ENCODE peak calls at places on chromosomes 11 and 22, in seven cellular contexts. One of them, this sample, is unnamed.

GRCh38 chr22:49521787-49522224 is 305.9 kb downstream of the BRD1 start:
- DNase-seq in IMR-90: no peak
- DNase-seq in uterus: no peak
- DNase-seq in kidney: peak; percentile 79
- DNase-seq in heart left ventricle: no peak
- DNase-seq in fibroblast of lung: no peak
- DNase-seq in pancreas: no peak
- DNase-seq in this sample: no peak

GRCh38 chr11:40203606-40204005 is 1255.8 kb downstream of the LRRC4C start:
- DNase-seq in IMR-90: no peak
- DNase-seq in uterus: no peak
- DNase-seq in kidney: no peak
- DNase-seq in heart left ventricle: no peak
- DNase-seq in fibroblast of lung: no peak
- DNase-seq in pancreas: no peak
- DNase-seq in this sample: no peak

GRCh38 chr22:48238966-48239365 is 1476.5 kb downstream of the TBC1D22A start:
- DNase-seq in IMR-90: no peak
- DNase-seq in uterus: no peak
- DNase-seq in kidney: no peak
- DNase-seq in heart left ventricle: no peak
- DNase-seq in fibroblast of lung: no peak
- DNase-seq in pancreas: no peak
- DNase-seq in this sample: no peak

GRCh38 chr11:77212314-77213007 is 84.4 kb downstream of the MYO7A start:
- DNase-seq in IMR-90: no peak
- DNase-seq in uterus: no peak
- DNase-seq in kidney: no peak
- DNase-seq in heart left ventricle: no peak
- DNase-seq in fibroblast of lung: no peak
- DNase-seq in pancreas: no peak
- DNase-seq in this sample: no peak

GRCh38 chr22:35517769-35518530 is 22.7 kb upstream of the RASD2 start:
- DNase-seq in IMR-90: no peak
- DNase-seq in uterus: no peak
- DNase-seq in kidney: no peak
- DNase-seq in heart left ventricle: no peak
- DNase-seq in fibroblast of lung: no peak
- DNase-seq in pancreas: no peak
- DNase-seq in this sample: no peak

GRCh38 chr11:35343033-35343598 is 76.2 kb downstream of the SLC1A2 start:
- DNase-seq in IMR-90: no peak
- DNase-seq in uterus: no peak
- DNase-seq in kidney: no peak
- DNase-seq in heart left ventricle: no peak
- DNase-seq in fibroblast of lung: no peak
- DNase-seq in pancreas: no peak
- DNase-seq in this sample: no peak

GRCh38 chr11:61589961-61590360 is 9.1 kb upstream of the SYT7 start:
- DNase-seq in IMR-90: no peak
- DNase-seq in uterus: no peak
- DNase-seq in kidney: no peak
- DNase-seq in heart left ventricle: no peak
- DNase-seq in fibroblast of lung: no peak
- DNase-seq in pancreas: no peak
- DNase-seq in this sample: no peak

GRCh38 chr22:38132794-38133193 is 22.3 kb upstream of the BAIAP2L2 start:
- DNase-seq in IMR-90: no peak
- DNase-seq in uterus: no peak
- DNase-seq in kidney: peak; percentile 67
- DNase-seq in heart left ventricle: no peak
- DNase-seq in fibroblast of lung: no peak
- DNase-seq in pancreas: no peak
- DNase-seq in this sample: no peak

GRCh38 chr11:133945087-133945974 is 11.4 kb downstream of the IGSF9B start:
- DNase-seq in IMR-90: peak; percentile 14
- DNase-seq in uterus: peak; percentile 72
- DNase-seq in kidney: peak; percentile 72
- DNase-seq in heart left ventricle: peak; percentile 74
- DNase-seq in fibroblast of lung: no peak
- DNase-seq in pancreas: no peak
- DNase-seq in this sample: no peak

GRCh38 chr22:23222033-23222840 is 41.9 kb downstream of the BCR start:
- DNase-seq in IMR-90: no peak
- DNase-seq in uterus: no peak
- DNase-seq in kidney: peak; percentile 15
- DNase-seq in heart left ventricle: no peak
- DNase-seq in fibroblast of lung: no peak
- DNase-seq in pancreas: no peak
- DNase-seq in this sample: no peak

GRCh38 chr11:91173701-91174100 is 950.9 kb upstream of the CHORDC1 start:
- DNase-seq in IMR-90: peak; percentile 28
- DNase-seq in uterus: no peak
- DNase-seq in kidney: no peak
- DNase-seq in heart left ventricle: no peak
- DNase-seq in fibroblast of lung: peak; percentile 65
- DNase-seq in pancreas: no peak
- DNase-seq in this sample: no peak

GRCh38 chr11:554824-555499 is 5.6 kb downstream of the LMNTD2 start:
- DNase-seq in IMR-90: no peak
- DNase-seq in uterus: peak; percentile 52
- DNase-seq in kidney: peak; percentile 92
- DNase-seq in heart left ventricle: peak; percentile 59
- DNase-seq in fibroblast of lung: peak; percentile 23
- DNase-seq in pancreas: peak; percentile 79
- DNase-seq in this sample: no peak

GRCh38 chr11:127627629-127628462 is 627.3 kb upstream of the KIRREL3 start:
- DNase-seq in IMR-90: peak; percentile 4
- DNase-seq in uterus: no peak
- DNase-seq in kidney: peak; percentile 74
- DNase-seq in heart left ventricle: no peak
- DNase-seq in fibroblast of lung: no peak
- DNase-seq in pancreas: peak; percentile 66
- DNase-seq in this sample: peak; percentile 47

GRCh38 chr11:119538748-119539147 is 115.8 kb upstream of the THY1 start:
- DNase-seq in IMR-90: no peak
- DNase-seq in uterus: no peak
- DNase-seq in kidney: no peak
- DNase-seq in heart left ventricle: no peak
- DNase-seq in fibroblast of lung: no peak
- DNase-seq in pancreas: no peak
- DNase-seq in this sample: peak; percentile 12

GRCh38 chr11:102139081-102139498 is 28.8 kb downstream of the YAP1 start:
- DNase-seq in IMR-90: peak; percentile 93
- DNase-seq in uterus: peak; percentile 33
- DNase-seq in kidney: no peak
- DNase-seq in heart left ventricle: peak; percentile 25
- DNase-seq in fibroblast of lung: peak; percentile 95
- DNase-seq in pancreas: no peak
- DNase-seq in this sample: no peak

GRCh38 chr11:94034207-94034606 is 13.1 kb downstream of the HEPHL1 start:
- DNase-seq in IMR-90: no peak
- DNase-seq in uterus: no peak
- DNase-seq in kidney: no peak
- DNase-seq in heart left ventricle: no peak
- DNase-seq in fibroblast of lung: no peak
- DNase-seq in pancreas: no peak
- DNase-seq in this sample: no peak

GRCh38 chr11:61378713-61379313 is 13.6 kb upstream of the TMEM216 start:
- DNase-seq in IMR-90: peak; percentile 97
- DNase-seq in uterus: peak; percentile 57
- DNase-seq in kidney: no peak
- DNase-seq in heart left ventricle: no peak
- DNase-seq in fibroblast of lung: peak; percentile 98
- DNase-seq in pancreas: no peak
- DNase-seq in this sample: no peak

GRCh38 chr11:98455500-98456186 is 565.1 kb upstream of the CNTN5 start:
- DNase-seq in IMR-90: no peak
- DNase-seq in uterus: no peak
- DNase-seq in kidney: no peak
- DNase-seq in heart left ventricle: no peak
- DNase-seq in fibroblast of lung: no peak
- DNase-seq in pancreas: no peak
- DNase-seq in this sample: no peak

GRCh38 chr22:39287076-39287743 is 32.2 kb downstream of the RPL3 start:
- DNase-seq in IMR-90: no peak
- DNase-seq in uterus: no peak
- DNase-seq in kidney: no peak
- DNase-seq in heart left ventricle: no peak
- DNase-seq in fibroblast of lung: peak; percentile 49
- DNase-seq in pancreas: no peak
- DNase-seq in this sample: no peak

GRCh38 chr11:1803246-1803645 is 31.5 kb upstream of the SYT8 start:
- DNase-seq in IMR-90: no peak
- DNase-seq in uterus: no peak
- DNase-seq in kidney: no peak
- DNase-seq in heart left ventricle: no peak
- DNase-seq in fibroblast of lung: no peak
- DNase-seq in pancreas: no peak
- DNase-seq in this sample: no peak

GRCh38 chr11:7250166-7250565 is 1.5 kb upstream of the SYT9 start:
- DNase-seq in IMR-90: no peak
- DNase-seq in uterus: no peak
- DNase-seq in kidney: no peak
- DNase-seq in heart left ventricle: no peak
- DNase-seq in fibroblast of lung: no peak
- DNase-seq in pancreas: no peak
- DNase-seq in this sample: no peak

GRCh38 chr11:7254731-7255291 is 3.1 kb downstream of the SYT9 start:
- DNase-seq in IMR-90: no peak
- DNase-seq in uterus: no peak
- DNase-seq in kidney: no peak
- DNase-seq in heart left ventricle: no peak
- DNase-seq in fibroblast of lung: no peak
- DNase-seq in pancreas: no peak
- DNase-seq in this sample: no peak

GRCh38 chr11:7252683-7253213 is 1.0 kb downstream of the SYT9 start:
- DNase-seq in IMR-90: no peak
- DNase-seq in uterus: no peak
- DNase-seq in kidney: no peak
- DNase-seq in heart left ventricle: no peak
- DNase-seq in fibroblast of lung: no peak
- DNase-seq in pancreas: no peak
- DNase-seq in this sample: peak; percentile 38

GRCh38 chr11:7251487-7251835 is 243 bp upstream of the SYT9 start:
- DNase-seq in IMR-90: no peak
- DNase-seq in uterus: no peak
- DNase-seq in kidney: peak; percentile 72
- DNase-seq in heart left ventricle: no peak
- DNase-seq in fibroblast of lung: no peak
- DNase-seq in pancreas: no peak
- DNase-seq in this sample: no peak

GRCh38 chr11:7251836-7252682 is at the start of gene SYT9:
- DNase-seq in IMR-90: no peak
- DNase-seq in uterus: peak; percentile 23
- DNase-seq in kidney: peak; percentile 80
- DNase-seq in heart left ventricle: peak; percentile 24
- DNase-seq in fibroblast of lung: peak; percentile 1
- DNase-seq in pancreas: peak; percentile 68
- DNase-seq in this sample: peak; percentile 57
- H3K4me3 ChIP-seq in IMR-90: peak within 1 kb of the TSS; percentile 25
- H3K4me3 ChIP-seq in uterus: peak within 1 kb of the TSS; percentile 33
- H3K4me3 ChIP-seq in kidney: peak within 1 kb of the TSS; percentile 62
- H3K4me3 ChIP-seq in heart left ventricle: peak within 1 kb of the TSS; percentile 49
- H3K4me3 ChIP-seq in fibroblast of lung: peak within 1 kb of the TSS; percentile 38
- H3K4me3 ChIP-seq in pancreas: peak within 1 kb of the TSS; percentile 79
- H3K4me3 ChIP-seq in this sample: peak within 1 kb of the TSS; percentile 24

GRCh38 chr22:19430890-19431541 is 517 bp downstream of the HIRA start:
- DNase-seq in IMR-90: peak; percentile 19
- DNase-seq in uterus: peak; percentile 38
- DNase-seq in kidney: peak; percentile 85
- DNase-seq in heart left ventricle: peak; percentile 41
- DNase-seq in fibroblast of lung: peak; percentile 36
- DNase-seq in pancreas: peak; percentile 53
- DNase-seq in this sample: no peak
- TF ChIP-seq CTCF in IMR-90: no peak
- TF ChIP-seq CTCF in uterus: no peak
- TF ChIP-seq CTCF in kidney: no peak
- TF ChIP-seq CTCF in heart left ventricle: no peak
- TF ChIP-seq CTCF in fibroblast of lung: peak; percentile 22
- TF ChIP-seq CTCF in pancreas: no peak
- TF ChIP-seq CTCF in this sample: no peak

DNA sequence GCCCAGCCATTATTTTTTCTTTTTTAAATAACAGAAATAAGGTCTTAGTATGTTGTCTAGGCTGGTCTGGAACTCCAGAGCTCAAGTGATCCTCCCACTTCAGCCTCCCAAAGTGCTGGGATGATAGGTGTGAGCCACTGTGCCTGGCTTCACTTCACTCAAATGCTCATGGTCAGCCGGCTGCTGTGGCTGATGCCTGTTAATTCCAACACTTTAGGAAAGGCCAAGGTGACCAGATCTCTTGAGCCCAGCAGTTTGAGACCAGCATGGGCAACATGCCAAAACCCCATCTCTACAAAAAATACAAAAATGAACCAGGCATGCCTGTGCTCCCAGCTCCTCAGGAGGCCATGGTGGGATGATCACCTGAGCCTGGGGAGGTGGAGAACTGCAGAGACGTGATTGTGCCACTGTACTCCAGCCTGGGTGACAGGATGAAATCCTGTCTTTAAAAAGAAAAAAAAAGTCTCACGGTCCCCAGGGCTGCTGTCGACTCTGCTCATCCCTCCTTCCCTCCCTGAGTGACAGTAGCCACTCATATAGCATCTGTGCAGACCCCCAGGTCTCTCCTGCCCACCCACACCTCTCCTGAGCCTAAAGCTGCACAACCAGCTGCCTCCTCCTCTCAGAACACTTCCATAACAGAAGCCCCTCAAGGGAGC is 3.6 kb downstream of the YDJC start:
- DNase-seq in IMR-90: no peak
- DNase-seq in uterus: no peak
- DNase-seq in kidney: no peak
- DNase-seq in heart left ventricle: no peak
- DNase-seq in fibroblast of lung: no peak
- DNase-seq in pancreas: no peak
- DNase-seq in this sample: no peak
- H3K4me1 ChIP-seq in IMR-90: peaks cover 7% of the 10 kb centered on the region
- H3K4me1 ChIP-seq in uterus: peaks cover 10% of the 10 kb centered on the region
- H3K4me1 ChIP-seq in kidney: peaks cover 7% of the 10 kb centered on the region
- H3K4me1 ChIP-seq in heart left ventricle: peaks cover 25% of the 10 kb centered on the region
- H3K4me1 ChIP-seq in fibroblast of lung: peaks cover 3% of the 10 kb centered on the region
- H3K4me1 ChIP-seq in pancreas: peaks cover 11% of the 10 kb centered on the region
- H3K4me1 ChIP-seq in this sample: no peaks in the 10 kb centered on the region

DNA sequence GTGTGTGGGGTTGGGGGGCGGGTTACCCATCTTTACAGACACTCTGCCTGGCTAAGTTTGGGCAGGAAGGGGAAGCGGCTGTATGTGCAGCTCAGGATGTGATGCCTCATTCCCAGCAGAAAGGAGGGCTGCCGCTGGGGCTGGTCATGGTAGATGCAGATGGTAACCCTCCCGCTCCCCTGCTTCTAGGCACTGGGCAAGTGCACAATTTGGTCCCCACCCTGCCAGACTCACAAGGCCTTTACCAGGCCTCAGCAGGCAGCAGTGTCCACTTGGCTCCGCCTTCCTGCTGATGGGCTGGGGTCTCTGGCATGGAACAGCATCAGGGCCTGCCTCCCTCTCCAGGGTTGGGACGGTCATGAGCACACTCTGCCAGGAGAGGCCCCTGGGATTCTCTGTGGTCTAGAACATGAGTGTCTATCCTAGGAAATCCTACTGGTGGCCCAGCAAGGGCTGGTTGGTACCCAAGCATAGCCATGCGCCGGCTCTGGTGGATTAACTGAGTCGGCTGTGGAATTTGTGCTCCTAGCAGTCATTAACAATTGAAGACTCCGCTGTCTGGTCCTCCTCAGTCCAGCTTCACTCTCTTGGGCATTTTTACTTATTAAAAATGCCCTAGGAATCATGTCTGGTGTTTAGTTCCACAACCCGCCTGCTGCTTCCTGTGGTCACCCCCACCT is 4.2 kb downstream of the LMO1 start:
- DNase-seq in IMR-90: no peak
- DNase-seq in uterus: no peak
- DNase-seq in kidney: peak; percentile 46
- DNase-seq in heart left ventricle: no peak
- DNase-seq in fibroblast of lung: no peak
- DNase-seq in pancreas: no peak
- DNase-seq in this sample: no peak
- H3K4me3 ChIP-seq in IMR-90: no peak overlapping the region
- H3K4me3 ChIP-seq in uterus: no peak overlapping the region
- H3K4me3 ChIP-seq in kidney: no peak overlapping the region
- H3K4me3 ChIP-seq in heart left ventricle: no peak overlapping the region
- H3K4me3 ChIP-seq in fibroblast of lung: no peak overlapping the region
- H3K4me3 ChIP-seq in pancreas: no peak overlapping the region
- H3K4me3 ChIP-seq in this sample: no peak overlapping the region